ENCODE peak calls at places on chromosomes 11 and 22, in four cellular contexts. A is GM12878, R is HepG2, P is H1. L is an unnamed sample.

GRCh38 chr11:57310091-57310490 is 14.7 kb downstream of the TNKS1BP1 start:
- DNase-seq in R (no peak), A (no peak), P (no peak), L (no peak)

GRCh38 chr11:69550846-69551245 is 69.4 kb downstream of the LINC01488 start:
- DNase-seq in R (no peak), A (no peak), P (no peak), L (no peak)

GRCh38 chr11:2099523-2100316 is 39.5 kb downstream of the IGF2 start:
- DNase-seq in P (no peak), A (no peak), R (no peak), L (no peak)

GRCh38 chr11:95108671-95109551 is 19.3 kb downstream of the ENDOD1 start:
- DNase-seq in P (no peak), R (no peak), A (no peak), L (no peak)

GRCh38 chr22:31344369-31345330 is 1.5 kb downstream of the PATZ1 start:
- DNase-seq in R (no peak), A (no peak), P (no peak), L (no peak)

GRCh38 chr22:29037340-29037932 is 24.2 kb downstream of the C22orf31 start:
- DNase-seq in R (peak; percentile 56), P (no peak), A (no peak), L (no peak)

GRCh38 chr11:94781822-94782221 is 13.7 kb downstream of the AMOTL1 start:
- DNase-seq in R (no peak), P (no peak), A (no peak), L (no peak)

GRCh38 chr22:35648066-35649025 is at the start of gene APOL6:
- DNase-seq in R (peak; percentile 76), P (no peak), A (peak; percentile 65), L (no peak)

GRCh38 chr11:15839061-15839460 is 517.3 kb downstream of the SOX6 start:
- DNase-seq in P (no peak), R (no peak), A (no peak), L (no peak)

GRCh38 chr11:69215784-69216415 is 60.2 kb downstream of the SMIM38 start:
- DNase-seq in P (no peak), A (no peak), R (no peak), L (no peak)

GRCh38 chr11:113022267-113022666 is 61.0 kb downstream of the NCAM1 start:
- DNase-seq in R (no peak), A (no peak), P (no peak), L (no peak)

GRCh38 chr11:93890441-93891051 is 40.1 kb upstream of the VSTM5 start:
- DNase-seq in A (no peak), R (no peak), P (no peak), L (no peak)

GRCh38 chr11:1478544-1478943 is 8.0 kb downstream of the MOB2 start:
- DNase-seq in P (no peak), A (no peak), R (no peak), L (no peak)

GRCh38 chr11:123180166-123180565 is 14.9 kb downstream of the CLMP start:
- DNase-seq in P (no peak), R (no peak), A (no peak), L (no peak)

GRCh38 chr11:72411623-72412532 is 22.5 kb downstream of the CLPB start:
- DNase-seq in A (no peak), P (no peak), R (peak; percentile 70), L (no peak)

GRCh38 chr11:78560826-78561484 is 13.7 kb downstream of the NARS2 start:
- DNase-seq in A (no peak), R (peak; percentile 71), P (no peak), L (no peak)

GRCh38 chr22:43244803-43245527 is 58.0 kb upstream of the TTLL12 start:
- DNase-seq in A (no peak), R (no peak), P (no peak), L (no peak)

GRCh38 chr11:15744693-15745092 is 611.7 kb downstream of the SOX6 start:
- DNase-seq in R (no peak), A (no peak), P (no peak), L (no peak)

GRCh38 chr22:43919106-43919965 is 4.3 kb upstream of the PNPLA3 start:
- DNase-seq in A (no peak), R (no peak), P (no peak), L (no peak)

GRCh38 chr11:102306048-102306575 is 11.2 kb upstream of the BIRC3 start:
- DNase-seq in P (no peak), A (no peak), R (no peak), L (no peak)

GRCh38 chr11:17861036-17861755 is 126.6 kb downstream of the KCNC1 start:
- DNase-seq in R (no peak), P (no peak), A (no peak), L (no peak)

GRCh38 chr11:111303476-111303875 is 5.1 kb downstream of the POU2AF3 start:
- DNase-seq in P (no peak), A (no peak), R (peak; percentile 41), L (no peak)

GRCh38 chr22:30309981-30310672 is 16.6 kb downstream of the TBC1D10A start:
- DNase-seq in P (no peak), A (peak; percentile 58), R (no peak), L (no peak)

GRCh38 chr11:15765530-15765929 is 590.8 kb downstream of the SOX6 start:
- DNase-seq in P (no peak), R (no peak), A (no peak), L (no peak)

GRCh38 chr11:79371152-79371551 is 69.7 kb downstream of the TENM4 start:
- DNase-seq in A (no peak), R (no peak), P (no peak), L (no peak)

GRCh38 chr11:103266167-103266831 is 157.1 kb downstream of the DYNC2H1 start:
- DNase-seq in P (no peak), R (no peak), A (no peak), L (no peak)

GRCh38 chr11:114172871-114173444 is 113.4 kb downstream of the ZBTB16 start:
- DNase-seq in R (no peak), A (no peak), P (no peak), L (no peak)

GRCh38 chr22:38834991-38835390 is 8.8 kb downstream of the NPTXR start:
- DNase-seq in P (no peak), A (no peak), R (no peak), L (no peak)

DNA sequence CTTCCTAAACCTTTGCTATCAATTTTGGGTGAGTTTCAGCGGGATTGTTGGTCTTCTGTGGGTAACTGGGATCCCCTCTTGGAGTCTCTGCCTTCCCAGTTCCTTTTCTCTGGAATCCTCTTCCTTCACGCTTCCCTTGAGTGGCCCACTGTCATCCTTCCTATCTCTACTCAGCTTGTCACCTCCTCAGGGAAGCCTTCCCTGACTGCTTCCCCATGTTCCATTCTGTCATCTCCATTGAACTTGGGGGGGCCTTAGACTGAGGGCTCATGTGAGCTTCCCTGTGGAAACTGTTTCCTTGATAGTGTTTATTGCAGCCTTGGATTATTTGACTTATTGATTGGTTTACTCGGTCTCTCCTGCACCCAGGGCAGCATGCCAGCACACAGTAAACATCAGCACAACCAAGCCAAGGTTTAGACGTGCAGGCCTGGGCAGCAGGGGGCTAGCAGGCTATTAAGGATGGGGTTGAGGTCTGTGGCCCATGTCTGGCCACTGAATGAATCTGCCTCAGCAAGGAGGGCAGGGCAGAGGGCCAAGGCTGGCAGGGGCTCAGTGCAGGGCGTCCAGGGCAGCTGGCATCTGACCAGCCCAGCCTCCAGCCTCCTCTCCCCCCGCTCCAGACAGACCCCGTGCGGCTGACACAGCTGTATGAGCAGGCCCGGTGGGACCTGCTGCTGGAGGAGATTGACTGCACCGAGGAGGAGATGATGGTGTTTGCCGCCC is 7.2 kb downstream of the TRPT1 start:
- DNase-seq in R (no peak), P (no peak), A (no peak), L (no peak)
- TF ChIP-seq ZNF274 in R (no peak), P (no peak), A (no peak), L (no peak)

DNA sequence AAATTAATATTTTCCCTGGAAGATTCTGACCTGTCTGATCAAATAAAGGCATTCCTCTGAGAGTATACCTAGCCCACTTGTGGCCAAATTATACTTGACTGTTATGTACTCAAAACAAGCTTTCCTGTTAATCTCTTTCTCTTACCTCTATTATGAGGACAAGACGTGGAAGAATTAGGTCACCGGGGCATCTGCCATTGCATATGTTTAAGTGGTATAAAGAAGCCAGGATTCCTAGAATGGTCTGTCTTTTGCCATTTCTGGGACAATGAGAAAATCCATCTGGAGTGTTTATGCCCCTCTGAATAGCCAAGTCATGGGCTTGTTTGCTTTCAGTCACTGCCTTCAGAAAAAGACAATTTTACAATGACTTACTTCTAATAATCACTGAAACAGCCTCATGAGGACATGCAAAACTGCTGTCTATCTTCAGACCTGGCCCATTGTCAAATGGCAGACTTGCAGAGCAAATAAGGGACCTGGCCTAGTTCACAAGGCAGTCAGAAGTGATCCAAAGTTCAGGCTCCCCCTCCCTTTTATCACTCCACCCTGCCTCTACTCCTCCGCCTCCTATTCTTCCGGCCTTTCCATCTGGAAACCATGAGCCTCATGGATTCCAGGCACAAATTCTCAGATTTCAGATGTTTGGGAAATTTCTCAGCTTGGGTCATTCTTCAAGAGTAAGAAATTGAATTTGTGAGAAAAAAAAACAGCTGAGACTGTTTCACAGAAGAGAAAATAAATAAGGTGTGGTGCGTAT is 128.1 kb upstream of the LDLRAD3 start:
- DNase-seq in A (no peak), R (no peak), P (no peak), L (no peak)
- TF ChIP-seq SUZ12 in A (no peak), R (no peak), P (no peak), L (no peak)

GRCh38 chr22:49328630-49329405 is 498.9 kb downstream of the BRD1 start:
- DNase-seq in A (no peak), R (no peak), P (no peak), L (no peak)

GRCh38 chr22:49329636-49330035 is 498.0 kb downstream of the BRD1 start:
- DNase-seq in A (no peak), R (no peak), P (no peak), L (no peak)

GRCh38 chr22:49331223-49331815 is 496.4 kb downstream of the BRD1 start:
- DNase-seq in A (no peak), P (no peak), R (no peak), L (no peak)

GRCh38 chr22:49331878-49332277 is 495.8 kb downstream of the BRD1 start:
- DNase-seq in P (no peak), A (no peak), R (no peak), L (no peak)

GRCh38 chr22:49330421-49331222 is 497.1 kb downstream of the BRD1 start:
- DNase-seq in P (no peak), R (no peak), A (no peak), L (no peak)
- TF ChIP-seq ZNF274 in P (no peak), R (no peak), A (no peak), L (no peak)

GRCh38 chr22:19942071-19942885 is 660 bp upstream of the TXNRD2 start:
- DNase-seq in A (no peak), R (no peak), P (no peak), L (no peak)
- TF ChIP-seq SUZ12 in A (no peak), R (no peak), P (no peak), L (no peak)

L was measured in NT2/D1.